ENCODE peak calls at places on chromosomes 13 and 19, in ten cellular contexts. One of them, this sample, is unnamed.

GRCh38 chr19:20325151-20325550 is 158.1 kb downstream of the ZNF486 start:
- DNase-seq in cerebellar nuclear complex: no peak
- DNase-seq in ovary: no peak
- DNase-seq in stimulated activated naive CD4-positive, alpha-beta T cell: no peak
- DNase-seq in mucosa of gallbladder: no peak
- DNase-seq in DMS153: no peak
- DNase-seq in astrocyte of the spinal cord: no peak
- DNase-seq in hepatocyte: no peak
- DNase-seq in activated CD4-positive, CD25-positive, alpha-beta regulatory T cell: no peak
- DNase-seq in stimulated activated CD4-positive, alpha-beta T cell treated with anti-CD3 and anti-CD28 coated beads, Interleukin-1b, Interleukin-23, amount 100 ng/mL, for 24 hours: no peak
- DNase-seq in this sample: no peak

GRCh38 chr19:46392252-46392801 is 21.0 kb downstream of the CCDC8 start:
- DNase-seq in cerebellar nuclear complex: no peak
- DNase-seq in ovary: no peak
- DNase-seq in stimulated activated naive CD4-positive, alpha-beta T cell: no peak
- DNase-seq in mucosa of gallbladder: no peak
- DNase-seq in DMS153: no peak
- DNase-seq in astrocyte of the spinal cord: no peak
- DNase-seq in hepatocyte: peak; percentile 50
- DNase-seq in activated CD4-positive, CD25-positive, alpha-beta regulatory T cell: no peak
- DNase-seq in stimulated activated CD4-positive, alpha-beta T cell treated with anti-CD3 and anti-CD28 coated beads, Interleukin-1b, Interleukin-23, amount 100 ng/mL, for 24 hours: no peak
- DNase-seq in this sample: no peak

GRCh38 chr13:46476174-46476573 is 76.8 kb upstream of the LRCH1 start:
- DNase-seq in cerebellar nuclear complex: no peak
- DNase-seq in ovary: no peak
- DNase-seq in stimulated activated naive CD4-positive, alpha-beta T cell: no peak
- DNase-seq in mucosa of gallbladder: no peak
- DNase-seq in DMS153: no peak
- DNase-seq in astrocyte of the spinal cord: no peak
- DNase-seq in hepatocyte: no peak
- DNase-seq in activated CD4-positive, CD25-positive, alpha-beta regulatory T cell: no peak
- DNase-seq in stimulated activated CD4-positive, alpha-beta T cell treated with anti-CD3 and anti-CD28 coated beads, Interleukin-1b, Interleukin-23, amount 100 ng/mL, for 24 hours: no peak
- DNase-seq in this sample: no peak

GRCh38 chr13:73368608-73369007 is 309.8 kb downstream of the KLF5 start:
- DNase-seq in cerebellar nuclear complex: no peak
- DNase-seq in ovary: no peak
- DNase-seq in stimulated activated naive CD4-positive, alpha-beta T cell: no peak
- DNase-seq in mucosa of gallbladder: no peak
- DNase-seq in DMS153: no peak
- DNase-seq in astrocyte of the spinal cord: no peak
- DNase-seq in hepatocyte: peak; percentile 34
- DNase-seq in activated CD4-positive, CD25-positive, alpha-beta regulatory T cell: no peak
- DNase-seq in stimulated activated CD4-positive, alpha-beta T cell treated with anti-CD3 and anti-CD28 coated beads, Interleukin-1b, Interleukin-23, amount 100 ng/mL, for 24 hours: no peak
- DNase-seq in this sample: no peak

GRCh38 chr19:19211499-19212432 is at the start of gene NCAN:
- DNase-seq in cerebellar nuclear complex: no peak
- DNase-seq in ovary: no peak
- DNase-seq in stimulated activated naive CD4-positive, alpha-beta T cell: no peak
- DNase-seq in mucosa of gallbladder: no peak
- DNase-seq in DMS153: no peak
- DNase-seq in astrocyte of the spinal cord: no peak
- DNase-seq in hepatocyte: no peak
- DNase-seq in activated CD4-positive, CD25-positive, alpha-beta regulatory T cell: no peak
- DNase-seq in stimulated activated CD4-positive, alpha-beta T cell treated with anti-CD3 and anti-CD28 coated beads, Interleukin-1b, Interleukin-23, amount 100 ng/mL, for 24 hours: no peak
- DNase-seq in this sample: peak; percentile 15

GRCh38 chr19:30001794-30002193 is 59.8 kb downstream of the URI1 start:
- DNase-seq in cerebellar nuclear complex: no peak
- DNase-seq in ovary: no peak
- DNase-seq in stimulated activated naive CD4-positive, alpha-beta T cell: no peak
- DNase-seq in mucosa of gallbladder: no peak
- DNase-seq in DMS153: no peak
- DNase-seq in astrocyte of the spinal cord: peak; percentile 26
- DNase-seq in hepatocyte: peak; percentile 4
- DNase-seq in activated CD4-positive, CD25-positive, alpha-beta regulatory T cell: no peak
- DNase-seq in stimulated activated CD4-positive, alpha-beta T cell treated with anti-CD3 and anti-CD28 coated beads, Interleukin-1b, Interleukin-23, amount 100 ng/mL, for 24 hours: no peak
- DNase-seq in this sample: no peak

GRCh38 chr19:48511800-48512503 is at the start of gene LMTK3:
- DNase-seq in cerebellar nuclear complex: peak; percentile 91
- DNase-seq in ovary: no peak
- DNase-seq in stimulated activated naive CD4-positive, alpha-beta T cell: peak; percentile 78
- DNase-seq in mucosa of gallbladder: no peak
- DNase-seq in DMS153: no peak
- DNase-seq in astrocyte of the spinal cord: no peak
- DNase-seq in hepatocyte: no peak
- DNase-seq in activated CD4-positive, CD25-positive, alpha-beta regulatory T cell: peak; percentile 42
- DNase-seq in stimulated activated CD4-positive, alpha-beta T cell treated with anti-CD3 and anti-CD28 coated beads, Interleukin-1b, Interleukin-23, amount 100 ng/mL, for 24 hours: peak; percentile 70
- DNase-seq in this sample: peak; percentile 36

GRCh38 chr13:46796515-46797467 is at the start of gene ESD:
- DNase-seq in cerebellar nuclear complex: peak; percentile 53
- DNase-seq in ovary: peak; percentile 96
- DNase-seq in stimulated activated naive CD4-positive, alpha-beta T cell: peak; percentile 84
- DNase-seq in mucosa of gallbladder: peak; percentile 94
- DNase-seq in DMS153: peak; percentile 88
- DNase-seq in astrocyte of the spinal cord: peak; percentile 95
- DNase-seq in hepatocyte: peak; percentile 96
- DNase-seq in activated CD4-positive, CD25-positive, alpha-beta regulatory T cell: peak; percentile 75
- DNase-seq in stimulated activated CD4-positive, alpha-beta T cell treated with anti-CD3 and anti-CD28 coated beads, Interleukin-1b, Interleukin-23, amount 100 ng/mL, for 24 hours: peak; percentile 93
- DNase-seq in this sample: peak; percentile 27

GRCh38 chr19:46009530-46010510 is 13.0 kb downstream of the PGLYRP1 start:
- DNase-seq in cerebellar nuclear complex: peak; percentile 28
- DNase-seq in ovary: peak; percentile 61
- DNase-seq in stimulated activated naive CD4-positive, alpha-beta T cell: peak; percentile 45
- DNase-seq in mucosa of gallbladder: peak; percentile 56
- DNase-seq in DMS153: no peak
- DNase-seq in astrocyte of the spinal cord: peak; percentile 62
- DNase-seq in hepatocyte: peak; percentile 77
- DNase-seq in activated CD4-positive, CD25-positive, alpha-beta regulatory T cell: peak; percentile 55
- DNase-seq in stimulated activated CD4-positive, alpha-beta T cell treated with anti-CD3 and anti-CD28 coated beads, Interleukin-1b, Interleukin-23, amount 100 ng/mL, for 24 hours: peak; percentile 43
- DNase-seq in this sample: peak; percentile 33

GRCh38 chr13:106349080-106349841 is 186.2 kb downstream of the EFNB2 start:
- DNase-seq in cerebellar nuclear complex: peak; percentile 25
- DNase-seq in ovary: peak; percentile 32
- DNase-seq in stimulated activated naive CD4-positive, alpha-beta T cell: no peak
- DNase-seq in mucosa of gallbladder: peak; percentile 18
- DNase-seq in DMS153: peak; percentile 87
- DNase-seq in astrocyte of the spinal cord: peak; percentile 77
- DNase-seq in hepatocyte: peak; percentile 61
- DNase-seq in activated CD4-positive, CD25-positive, alpha-beta regulatory T cell: no peak
- DNase-seq in stimulated activated CD4-positive, alpha-beta T cell treated with anti-CD3 and anti-CD28 coated beads, Interleukin-1b, Interleukin-23, amount 100 ng/mL, for 24 hours: no peak
- DNase-seq in this sample: peak; percentile 87

GRCh38 chr19:44757735-44758505 is 9.4 kb downstream of the BCL3 start:
- DNase-seq in cerebellar nuclear complex: no peak
- DNase-seq in ovary: peak; percentile 76
- DNase-seq in stimulated activated naive CD4-positive, alpha-beta T cell: no peak
- DNase-seq in mucosa of gallbladder: no peak
- DNase-seq in DMS153: no peak
- DNase-seq in astrocyte of the spinal cord: peak; percentile 66
- DNase-seq in hepatocyte: peak; percentile 67
- DNase-seq in activated CD4-positive, CD25-positive, alpha-beta regulatory T cell: no peak
- DNase-seq in stimulated activated CD4-positive, alpha-beta T cell treated with anti-CD3 and anti-CD28 coated beads, Interleukin-1b, Interleukin-23, amount 100 ng/mL, for 24 hours: no peak
- DNase-seq in this sample: no peak

GRCh38 chr13:98775844-98776598 is 23.5 kb upstream of the SLC15A1 start:
- DNase-seq in cerebellar nuclear complex: no peak
- DNase-seq in ovary: no peak
- DNase-seq in stimulated activated naive CD4-positive, alpha-beta T cell: no peak
- DNase-seq in mucosa of gallbladder: peak; percentile 92
- DNase-seq in DMS153: no peak
- DNase-seq in astrocyte of the spinal cord: peak; percentile 62
- DNase-seq in hepatocyte: peak; percentile 88
- DNase-seq in activated CD4-positive, CD25-positive, alpha-beta regulatory T cell: no peak
- DNase-seq in stimulated activated CD4-positive, alpha-beta T cell treated with anti-CD3 and anti-CD28 coated beads, Interleukin-1b, Interleukin-23, amount 100 ng/mL, for 24 hours: no peak
- DNase-seq in this sample: no peak

This sample was measured in NCI-H510A treated with DMSO at 0.1 percent for 48 hours.